ENCODE peak calls at places on chromosomes 5 and 9, in ten cellular contexts. One of them, this sample, is unnamed.

GRCh38 chr9:121638901-121639592 is 12.4 kb upstream of the DAB2IP start:
- DNase-seq in activated B cell treated with CpG ODN at 0.5 μM for 24 hours: no peak
- DNase-seq in choroid plexus epithelial cell: no peak
- DNase-seq in tibial nerve: no peak
- DNase-seq in cardiac fibroblast: no peak
- DNase-seq in GM13977: no peak
- DNase-seq in sigmoid colon: no peak
- DNase-seq in body of pancreas: no peak
- DNase-seq in AG04450: no peak
- DNase-seq in CD8-positive, alpha-beta T cell: no peak
- DNase-seq in this sample: no peak

GRCh38 chr9:16519001-16519400 is 351.5 kb downstream of the BNC2 start:
- DNase-seq in tibial nerve: no peak
- DNase-seq in CD8-positive, alpha-beta T cell: no peak
- DNase-seq in cardiac fibroblast: no peak
- DNase-seq in GM13977: no peak
- DNase-seq in AG04450: no peak
- DNase-seq in body of pancreas: no peak
- DNase-seq in sigmoid colon: no peak
- DNase-seq in choroid plexus epithelial cell: no peak
- DNase-seq in activated B cell treated with CpG ODN at 0.5 μM for 24 hours: no peak
- DNase-seq in this sample: no peak

GRCh38 chr5:94544031-94544650 is 74.3 kb downstream of the KIAA0825 start:
- DNase-seq in GM13977: no peak
- DNase-seq in choroid plexus epithelial cell: peak; percentile 77
- DNase-seq in CD8-positive, alpha-beta T cell: no peak
- DNase-seq in cardiac fibroblast: peak; percentile 76
- DNase-seq in body of pancreas: no peak
- DNase-seq in AG04450: no peak
- DNase-seq in sigmoid colon: no peak
- DNase-seq in tibial nerve: no peak
- DNase-seq in activated B cell treated with CpG ODN at 0.5 μM for 24 hours: no peak
- DNase-seq in this sample: no peak

GRCh38 chr5:108696951-108697715 is 50.6 kb upstream of the FER start:
- DNase-seq in body of pancreas: no peak
- DNase-seq in choroid plexus epithelial cell: no peak
- DNase-seq in activated B cell treated with CpG ODN at 0.5 μM for 24 hours: no peak
- DNase-seq in cardiac fibroblast: no peak
- DNase-seq in CD8-positive, alpha-beta T cell: no peak
- DNase-seq in sigmoid colon: no peak
- DNase-seq in tibial nerve: no peak
- DNase-seq in AG04450: no peak
- DNase-seq in GM13977: no peak
- DNase-seq in this sample: no peak

GRCh38 chr5:105581988-105582690 is 2019.5 kb upstream of the NUDT12 start:
- DNase-seq in AG04450: no peak
- DNase-seq in sigmoid colon: no peak
- DNase-seq in activated B cell treated with CpG ODN at 0.5 μM for 24 hours: no peak
- DNase-seq in body of pancreas: no peak
- DNase-seq in CD8-positive, alpha-beta T cell: no peak
- DNase-seq in cardiac fibroblast: no peak
- DNase-seq in GM13977: no peak
- DNase-seq in tibial nerve: no peak
- DNase-seq in choroid plexus epithelial cell: no peak
- DNase-seq in this sample: no peak

GRCh38 chr5:30749971-30750370 is 443.5 kb upstream of the CDH6 start:
- DNase-seq in tibial nerve: no peak
- DNase-seq in choroid plexus epithelial cell: peak; percentile 13
- DNase-seq in GM13977: no peak
- DNase-seq in AG04450: no peak
- DNase-seq in CD8-positive, alpha-beta T cell: no peak
- DNase-seq in activated B cell treated with CpG ODN at 0.5 μM for 24 hours: no peak
- DNase-seq in body of pancreas: no peak
- DNase-seq in sigmoid colon: no peak
- DNase-seq in cardiac fibroblast: peak; percentile 28
- DNase-seq in this sample: no peak

GRCh38 chr5:98997000-98997399 is 68.2 kb upstream of the CHD1 start:
- DNase-seq in AG04450: no peak
- DNase-seq in cardiac fibroblast: peak; percentile 97
- DNase-seq in body of pancreas: no peak
- DNase-seq in choroid plexus epithelial cell: peak; percentile 47
- DNase-seq in GM13977: no peak
- DNase-seq in CD8-positive, alpha-beta T cell: no peak
- DNase-seq in activated B cell treated with CpG ODN at 0.5 μM for 24 hours: no peak
- DNase-seq in tibial nerve: no peak
- DNase-seq in sigmoid colon: no peak
- DNase-seq in this sample: no peak

GRCh38 chr5:62144395-62145022 is 161.5 kb upstream of the KIF2A start:
- DNase-seq in activated B cell treated with CpG ODN at 0.5 μM for 24 hours: no peak
- DNase-seq in body of pancreas: peak; percentile 56
- DNase-seq in cardiac fibroblast: peak; percentile 7
- DNase-seq in AG04450: no peak
- DNase-seq in sigmoid colon: no peak
- DNase-seq in CD8-positive, alpha-beta T cell: no peak
- DNase-seq in GM13977: no peak
- DNase-seq in choroid plexus epithelial cell: no peak
- DNase-seq in tibial nerve: no peak
- DNase-seq in this sample: no peak

GRCh38 chr5:102771435-102771834 is 16.3 kb downstream of the PAM start:
- DNase-seq in GM13977: no peak
- DNase-seq in CD8-positive, alpha-beta T cell: no peak
- DNase-seq in tibial nerve: no peak
- DNase-seq in choroid plexus epithelial cell: peak; percentile 37
- DNase-seq in activated B cell treated with CpG ODN at 0.5 μM for 24 hours: no peak
- DNase-seq in cardiac fibroblast: no peak
- DNase-seq in sigmoid colon: no peak
- DNase-seq in body of pancreas: no peak
- DNase-seq in AG04450: no peak
- DNase-seq in this sample: no peak

GRCh38 chr9:137313956-137314560 is 12.0 kb upstream of the NRARP start:
- DNase-seq in cardiac fibroblast: no peak
- DNase-seq in AG04450: no peak
- DNase-seq in choroid plexus epithelial cell: no peak
- DNase-seq in GM13977: no peak
- DNase-seq in tibial nerve: no peak
- DNase-seq in sigmoid colon: peak; percentile 52
- DNase-seq in body of pancreas: peak; percentile 88
- DNase-seq in CD8-positive, alpha-beta T cell: no peak
- DNase-seq in activated B cell treated with CpG ODN at 0.5 μM for 24 hours: no peak
- DNase-seq in this sample: peak; percentile 27

GRCh38 chr5:927172-928015 is 34.7 kb downstream of the TRIP13 start:
- DNase-seq in tibial nerve: no peak
- DNase-seq in GM13977: no peak
- DNase-seq in body of pancreas: no peak
- DNase-seq in AG04450: no peak
- DNase-seq in sigmoid colon: peak; percentile 58
- DNase-seq in cardiac fibroblast: no peak
- DNase-seq in choroid plexus epithelial cell: no peak
- DNase-seq in activated B cell treated with CpG ODN at 0.5 μM for 24 hours: no peak
- DNase-seq in CD8-positive, alpha-beta T cell: no peak
- DNase-seq in this sample: no peak
- TF ChIP-seq CTCF in tibial nerve: no peak
- TF ChIP-seq CTCF in GM13977: no peak
- TF ChIP-seq CTCF in body of pancreas: no peak
- TF ChIP-seq CTCF in AG04450: no peak
- TF ChIP-seq CTCF in sigmoid colon: peak; percentile 9
- TF ChIP-seq CTCF in cardiac fibroblast: no peak
- TF ChIP-seq CTCF in choroid plexus epithelial cell: no peak
- TF ChIP-seq CTCF in activated B cell treated with CpG ODN at 0.5 μM for 24 hours: no peak
- TF ChIP-seq CTCF in CD8-positive, alpha-beta T cell: no peak
- TF ChIP-seq CTCF in this sample: no peak

GRCh38 chr9:79473704-79474103 is 98.1 kb upstream of the TLE4 start:
- DNase-seq in activated B cell treated with CpG ODN at 0.5 μM for 24 hours: no peak
- DNase-seq in AG04450: no peak
- DNase-seq in body of pancreas: no peak
- DNase-seq in CD8-positive, alpha-beta T cell: no peak
- DNase-seq in cardiac fibroblast: no peak
- DNase-seq in GM13977: no peak
- DNase-seq in tibial nerve: no peak
- DNase-seq in sigmoid colon: no peak
- DNase-seq in choroid plexus epithelial cell: no peak
- DNase-seq in this sample: no peak

GRCh38 chr9:79469164-79469563 is 102.6 kb upstream of the TLE4 start:
- DNase-seq in activated B cell treated with CpG ODN at 0.5 μM for 24 hours: no peak
- DNase-seq in choroid plexus epithelial cell: no peak
- DNase-seq in AG04450: no peak
- DNase-seq in GM13977: no peak
- DNase-seq in body of pancreas: no peak
- DNase-seq in tibial nerve: no peak
- DNase-seq in cardiac fibroblast: no peak
- DNase-seq in CD8-positive, alpha-beta T cell: no peak
- DNase-seq in sigmoid colon: no peak
- DNase-seq in this sample: no peak

GRCh38 chr9:79470957-79471356 is 100.8 kb upstream of the TLE4 start:
- DNase-seq in choroid plexus epithelial cell: no peak
- DNase-seq in AG04450: no peak
- DNase-seq in cardiac fibroblast: no peak
- DNase-seq in sigmoid colon: no peak
- DNase-seq in GM13977: no peak
- DNase-seq in activated B cell treated with CpG ODN at 0.5 μM for 24 hours: no peak
- DNase-seq in tibial nerve: no peak
- DNase-seq in body of pancreas: no peak
- DNase-seq in CD8-positive, alpha-beta T cell: no peak
- DNase-seq in this sample: no peak

GRCh38 chr9:79477241-79477830 is 94.4 kb upstream of the TLE4 start:
- DNase-seq in activated B cell treated with CpG ODN at 0.5 μM for 24 hours: no peak
- DNase-seq in tibial nerve: no peak
- DNase-seq in sigmoid colon: no peak
- DNase-seq in body of pancreas: no peak
- DNase-seq in cardiac fibroblast: no peak
- DNase-seq in AG04450: no peak
- DNase-seq in choroid plexus epithelial cell: peak; percentile 48
- DNase-seq in GM13977: no peak
- DNase-seq in CD8-positive, alpha-beta T cell: no peak
- DNase-seq in this sample: no peak

DNA sequence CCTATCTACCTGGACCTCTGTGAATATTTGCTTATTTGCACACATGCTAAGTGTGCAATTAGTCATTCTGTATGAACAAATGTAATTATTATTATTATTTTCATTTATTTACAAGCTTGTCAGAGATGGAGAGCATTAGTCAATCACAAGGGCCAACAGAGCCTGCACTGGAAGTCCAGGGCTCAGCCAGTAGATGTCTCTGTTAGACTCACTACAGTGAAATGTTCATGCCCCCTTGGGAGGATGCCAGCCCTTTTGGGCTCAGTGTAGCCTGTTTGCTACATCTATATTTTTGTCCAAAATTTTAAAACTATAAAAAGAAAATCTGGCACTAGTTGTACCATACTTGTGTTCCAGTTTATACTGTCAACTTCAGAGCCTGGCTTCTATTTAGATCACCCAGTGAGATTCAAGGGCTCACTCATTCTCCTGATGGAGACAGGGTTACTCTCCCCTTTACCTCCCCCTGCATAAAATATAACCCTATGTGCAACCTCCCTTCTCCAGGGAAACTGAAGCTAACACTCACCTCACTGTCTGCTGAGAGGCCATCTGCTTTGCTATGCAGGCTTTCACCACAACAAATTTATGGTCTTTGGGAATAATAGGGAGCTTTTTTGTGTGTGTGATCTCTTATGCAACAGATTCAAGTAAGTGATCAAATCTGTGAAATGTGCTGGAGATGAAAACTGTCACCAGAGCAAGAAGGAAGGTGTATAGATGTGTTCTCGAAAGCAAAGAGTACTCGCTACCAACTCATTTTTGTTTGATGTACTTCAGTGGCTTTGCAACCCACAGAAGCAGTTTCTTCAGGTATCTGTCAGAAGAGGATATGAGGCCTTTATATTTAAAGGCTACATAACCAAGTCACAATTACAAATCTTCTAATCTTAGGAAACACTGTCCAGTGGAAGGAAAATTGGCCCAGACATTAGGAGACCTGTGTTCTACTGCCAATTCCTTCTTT is 99.9 kb upstream of the TLE4 start:
- DNase-seq in choroid plexus epithelial cell: peak; percentile 73
- DNase-seq in sigmoid colon: peak; percentile 78
- DNase-seq in GM13977: no peak
- DNase-seq in activated B cell treated with CpG ODN at 0.5 μM for 24 hours: no peak
- DNase-seq in tibial nerve: peak; percentile 75
- DNase-seq in AG04450: no peak
- DNase-seq in CD8-positive, alpha-beta T cell: peak; percentile 37
- DNase-seq in body of pancreas: peak; percentile 76
- DNase-seq in cardiac fibroblast: peak; percentile 67
- DNase-seq in this sample: no peak
- TF ChIP-seq CTCF in choroid plexus epithelial cell: peak; percentile 67
- TF ChIP-seq CTCF in sigmoid colon: no peak
- TF ChIP-seq CTCF in GM13977: no peak
- TF ChIP-seq CTCF in activated B cell treated with CpG ODN at 0.5 μM for 24 hours: no peak
- TF ChIP-seq CTCF in tibial nerve: peak; percentile 55
- TF ChIP-seq CTCF in AG04450: peak; percentile 22
- TF ChIP-seq CTCF in CD8-positive, alpha-beta T cell: no peak
- TF ChIP-seq CTCF in body of pancreas: peak; percentile 35
- TF ChIP-seq CTCF in cardiac fibroblast: peak; percentile 43
- TF ChIP-seq CTCF in this sample: no peak

DNA sequence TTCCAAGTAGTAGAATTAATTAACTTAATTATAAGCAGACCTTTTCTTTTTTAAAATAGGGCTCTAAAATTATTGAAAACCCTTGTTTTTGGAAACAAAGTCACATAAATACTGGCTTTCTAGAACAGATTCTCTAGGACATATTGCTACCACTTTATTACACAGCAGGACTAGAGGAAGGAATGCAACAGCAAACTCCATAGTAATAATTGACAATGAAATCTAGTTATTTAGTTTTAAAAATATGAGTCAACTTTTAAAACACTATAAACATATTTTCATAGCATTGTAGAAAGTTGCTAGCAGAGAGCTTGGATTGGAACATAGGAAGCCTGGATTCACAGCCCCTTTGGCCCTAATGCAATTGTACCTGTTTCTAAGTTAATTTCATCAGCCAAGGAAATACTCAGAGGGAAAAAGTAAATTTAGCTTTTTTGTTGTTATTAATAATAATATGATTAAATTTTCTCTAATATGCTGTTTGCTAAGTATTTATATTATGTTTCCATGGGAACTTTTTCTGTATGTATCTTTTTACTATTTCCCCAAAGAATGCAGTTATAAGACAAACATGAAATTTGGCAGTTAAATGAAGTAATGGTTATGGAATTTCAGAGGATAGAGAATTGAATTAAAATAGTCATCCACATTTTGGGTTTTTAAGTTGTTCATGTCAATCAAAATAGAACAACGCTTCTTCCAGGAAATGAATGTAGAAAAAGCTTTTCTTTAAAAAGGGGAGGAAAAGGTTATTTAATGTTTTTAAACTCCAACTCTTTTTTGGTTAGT is 45.6 kb downstream of the VCAN start:
- DNase-seq in CD8-positive, alpha-beta T cell: no peak
- DNase-seq in activated B cell treated with CpG ODN at 0.5 μM for 24 hours: no peak
- DNase-seq in tibial nerve: no peak
- DNase-seq in AG04450: no peak
- DNase-seq in GM13977: no peak
- DNase-seq in sigmoid colon: no peak
- DNase-seq in body of pancreas: no peak
- DNase-seq in cardiac fibroblast: peak; percentile 53
- DNase-seq in choroid plexus epithelial cell: no peak
- DNase-seq in this sample: no peak
- TF ChIP-seq CTCF in CD8-positive, alpha-beta T cell: no peak
- TF ChIP-seq CTCF in activated B cell treated with CpG ODN at 0.5 μM for 24 hours: no peak
- TF ChIP-seq CTCF in tibial nerve: no peak
- TF ChIP-seq CTCF in AG04450: peak; percentile 61
- TF ChIP-seq CTCF in GM13977: no peak
- TF ChIP-seq CTCF in sigmoid colon: no peak
- TF ChIP-seq CTCF in body of pancreas: no peak
- TF ChIP-seq CTCF in cardiac fibroblast: peak; percentile 40
- TF ChIP-seq CTCF in choroid plexus epithelial cell: peak; percentile 42
- TF ChIP-seq CTCF in this sample: no peak

GRCh38 chr5:60295423-60295822 is 401.9 kb upstream of the PDE4D start:
- DNase-seq in activated B cell treated with CpG ODN at 0.5 μM for 24 hours: no peak
- DNase-seq in tibial nerve: no peak
- DNase-seq in GM13977: no peak
- DNase-seq in sigmoid colon: no peak
- DNase-seq in choroid plexus epithelial cell: peak; percentile 72
- DNase-seq in CD8-positive, alpha-beta T cell: no peak
- DNase-seq in body of pancreas: peak; percentile 54
- DNase-seq in AG04450: no peak
- DNase-seq in cardiac fibroblast: peak; percentile 3
- DNase-seq in this sample: peak; percentile 9
- TF ChIP-seq CTCF in activated B cell treated with CpG ODN at 0.5 μM for 24 hours: no peak
- TF ChIP-seq CTCF in tibial nerve: no peak
- TF ChIP-seq CTCF in GM13977: peak; percentile 62
- TF ChIP-seq CTCF in sigmoid colon: no peak
- TF ChIP-seq CTCF in choroid plexus epithelial cell: peak; percentile 88
- TF ChIP-seq CTCF in CD8-positive, alpha-beta T cell: no peak
- TF ChIP-seq CTCF in body of pancreas: peak; percentile 48
- TF ChIP-seq CTCF in AG04450: peak; percentile 21
- TF ChIP-seq CTCF in cardiac fibroblast: peak; percentile 24
- TF ChIP-seq CTCF in this sample: peak; percentile 41

This sample was measured in GM20000.